ENCODE peak calls at places on chromosomes 4 and X, in nine cellular contexts. Q is ecto neural progenitor cell; B is activated gamma-delta T cell treated with Interleukin-2 at 50 U/mL for 16 hours; U is amniotic stem cell; V is activated T-cell treated with anti-CD3 and anti-CD28 coated beads, Interleukin-2, amount 50 U/mL, for 4 hours; W is T-helper 9 cell; T is activated CD8-positive, alpha-beta memory T cell treated with anti-CD3 and anti-CD28 coated beads for 24 hours; J is upper lobe of left lung; R is heart left ventricle. G is an unnamed sample.

GRCh38 chr4:156568041-156568440 is 403.6 kb downstream of the PDGFC start:
- DNase-seq in B (no peak), U (no peak), Q (no peak), R (no peak), J (no peak), W (no peak), V (no peak), T (no peak), G (no peak)

GRCh38 chr4:98055800-98056501 is 87.3 kb downstream of the STPG2 start:
- DNase-seq in V (no peak), J (peak), T (no peak), R (no peak), W (no peak), Q (no peak), B (no peak), U (no peak), G (no peak)

GRCh38 chr4:39932776-39933402 is 44.8 kb downstream of the PDS5A start:
- DNase-seq in R (no peak), B (no peak), T (no peak), W (no peak), Q (no peak), J (no peak), U (no peak), V (no peak), G (no peak)

GRCh38 chrX:48911407-48912182 is at the start of gene SLC35A2:
- DNase-seq in W (peak), R (peak), B (peak), T (peak), V (peak), U (peak), Q (peak), J (peak), G (peak)

GRCh38 chrX:134236690-134237362 is at the start of gene CCDC160:
- DNase-seq in W (no peak), J (peak), R (peak), T (peak), B (no peak), U (no peak), Q (peak), V (no peak), G (no peak)

GRCh38 chr4:120466429-120466828 is 399.8 kb upstream of the MAD2L1 start:
- DNase-seq in W (no peak), Q (no peak), V (no peak), R (no peak), U (no peak), B (no peak), J (no peak), T (no peak), G (no peak)

GRCh38 chr4:98801259-98801725 is 127.6 kb downstream of the EIF4E start:
- DNase-seq in J (peak), W (no peak), B (no peak), R (no peak), T (no peak), U (no peak), Q (peak), V (no peak), G (no peak)

GRCh38 chr4:87240341-87240740 is 19.9 kb upstream of the KLHL8 start:
- DNase-seq in T (no peak), Q (no peak), J (no peak), W (no peak), B (no peak), R (no peak), U (no peak), V (no peak), G (no peak)

GRCh38 chr4:653080-653821 is 20.8 kb downstream of the ATP5ME start:
- DNase-seq in J (peak), B (no peak), W (no peak), T (no peak), U (no peak), Q (no peak), V (no peak), R (no peak), G (no peak)

GRCh38 chrX:151852294-151852693 is 60.4 kb upstream of the MAGEA4 start:
- DNase-seq in Q (no peak), R (no peak), B (no peak), V (no peak), T (no peak), U (no peak), W (no peak), J (no peak), G (no peak)

GRCh38 chr4:19623866-19624265 is 627.8 kb upstream of the SLIT2 start:
- DNase-seq in U (no peak), R (no peak), B (no peak), Q (no peak), V (no peak), W (no peak), J (no peak), T (no peak), G (no peak)

GRCh38 chrX:135295238-135295943 is 13.9 kb upstream of the ETDC start:
- DNase-seq in B (peak), V (peak), W (peak), R (peak), T (peak), U (no peak), Q (peak), J (peak), G (no peak)

GRCh38 chrX:44765556-44765955 is 78.3 kb upstream of the DUSP21 start:
- DNase-seq in V (no peak), W (no peak), Q (no peak), T (no peak), B (no peak), J (no peak), U (no peak), R (no peak), G (no peak)

GRCh38 chrX:76026292-76026691 is 146.6 kb upstream of the PBDC1 start:
- DNase-seq in B (no peak), V (no peak), T (no peak), J (no peak), R (no peak), W (no peak), U (no peak), Q (no peak), G (no peak)

G was measured in T1000.